ENCODE peak calls at places on chromosomes 12 and 14, in seven cellular contexts. Q is tibial nerve; K is activated CD4-positive, alpha-beta T cell treated with anti-CD3 and anti-CD28 coated beads, Interleukin-2, amount 10 ng/mL, durations not matched to agents 7 days and 5 days; E is endothelial cell; N is fibroblast of lung; X is ELF-1; G is fibroblast of the aortic adventitia. W is an unnamed sample.

GRCh38 chr14:58572092-58572853 is 65.5 kb upstream of the DACT1 start:
- DNase-seq in Q (no peak), N (peak), E (no peak), K (peak), X (peak), G (peak), W (no peak)

GRCh38 chr12:75635606-75636444 is 124.4 kb upstream of the KRR1 start:
- DNase-seq in K (peak), N (peak), X (no peak), Q (no peak), E (no peak), G (peak), W (no peak)

GRCh38 chr14:29937116-29937515 is 9.5 kb upstream of the PRKD1 start:
- DNase-seq in K (no peak), G (peak), X (no peak), N (peak), E (no peak), Q (no peak), W (no peak)

GRCh38 chr14:57495409-57495808 is 1.8 kb upstream of the CCDC198 start:
- DNase-seq in X (no peak), N (no peak), E (no peak), G (no peak), Q (no peak), K (no peak), W (no peak)

GRCh38 chr12:457676-458075 is 2.1 kb upstream of the B4GALNT3 start:
- DNase-seq in G (no peak), Q (no peak), E (no peak), K (no peak), N (no peak), X (no peak), W (no peak)

GRCh38 chr14:96741151-96741977 is 55.8 kb upstream of the VRK1 start:
- DNase-seq in G (peak), Q (no peak), K (peak), E (peak), X (peak), N (peak), W (peak)

GRCh38 chr12:71756054-71756675 is 1.5 kb downstream of the RAB21 start:
- DNase-seq in N (peak), G (peak), E (no peak), Q (no peak), K (no peak), X (no peak), W (no peak)

GRCh38 chr14:60197629-60198318 is 32.6 kb upstream of the DHRS7 start:
- DNase-seq in E (no peak), G (no peak), X (no peak), N (no peak), K (no peak), Q (no peak), W (no peak)

GRCh38 chr14:69615471-69616407 is 4.3 kb downstream of the SUSD6 start:
- DNase-seq in X (no peak), E (no peak), K (peak), G (peak), N (peak), Q (peak), W (peak)